ENCODE peak calls at places on chromosomes 5 and 9, in eight cellular contexts. T is GM13977, Z is GM13976, X is AG09319, A is tibial nerve, V is testis, C is neural crest cell, Y is bronchial epithelial cell. U is an unnamed sample.

GRCh38 chr5:115542076-115542475 is 2.5 kb downstream of the FEM1C start:
- DNase-seq in C (no peak), V (no peak), T (no peak), A (no peak), Z (no peak), Y (peak), X (no peak), U (no peak)

GRCh38 chr5:57302164-57302563 is 128.3 kb downstream of the GPBP1 start:
- DNase-seq in V (no peak), X (no peak), Y (peak), A (no peak), Z (no peak), C (no peak), T (no peak), U (no peak)

GRCh38 chr5:171521219-171521633 is 101.8 kb downstream of the FGF18 start:
- DNase-seq in X (peak), V (peak), A (no peak), C (no peak), Y (peak), Z (no peak), T (no peak), U (no peak)

GRCh38 chr5:139644646-139645494 is 3.3 kb upstream of the CXXC5 start:
- DNase-seq in C (no peak), Z (no peak), V (no peak), A (no peak), T (peak), Y (no peak), X (no peak), U (no peak)

GRCh38 chr5:9212605-9213004 is 333.3 kb downstream of the SEMA5A start:
- DNase-seq in Z (no peak), A (no peak), X (no peak), C (no peak), V (no peak), Y (peak), T (no peak), U (no peak)

GRCh38 chr5:56457887-56458451 is 224.8 kb upstream of the ANKRD55 start:
- DNase-seq in T (no peak), A (peak), Y (no peak), X (no peak), V (peak), C (no peak), Z (no peak), U (no peak)

GRCh38 chr9:68522126-68522525 is 18.6 kb downstream of the TMEM252 start:
- DNase-seq in Y (no peak), C (no peak), A (peak), V (no peak), X (no peak), T (no peak), Z (no peak), U (no peak)

GRCh38 chr9:136665704-136666363 is 3.1 kb downstream of the EGFL7 start:
- DNase-seq in C (no peak), X (no peak), T (peak), Z (peak), V (no peak), Y (no peak), A (no peak), U (no peak)

GRCh38 chr9:127519301-127520166 is 68.2 kb downstream of the LRSAM1 start:
- DNase-seq in Z (peak), C (no peak), X (peak), Y (peak), T (peak), V (no peak), A (no peak), U (peak)

GRCh38 chr9:15349892-15350761 is 43.1 kb upstream of the TTC39B start:
- DNase-seq in A (no peak), X (no peak), Y (peak), V (no peak), Z (no peak), T (no peak), C (no peak), U (no peak)

GRCh38 chr9:2093920-2094597 is 78.9 kb downstream of the SMARCA2 start:
- DNase-seq in C (no peak), A (no peak), V (no peak), X (no peak), Y (peak), T (no peak), Z (no peak), U (no peak)

GRCh38 chr5:143041461-143041860 is 271.3 kb downstream of the ARHGAP26 start:
- DNase-seq in Z (no peak), X (no peak), T (no peak), Y (no peak), V (no peak), C (no peak), A (no peak), U (no peak)

GRCh38 chr5:140481758-140482157 is 65.7 kb upstream of the EIF4EBP3 start:
- DNase-seq in T (no peak), Y (no peak), A (no peak), C (no peak), Z (no peak), X (peak), V (no peak), U (no peak)

GRCh38 chr9:125603478-125604021 is 103.5 kb downstream of the MAPKAP1 start:
- DNase-seq in T (no peak), C (no peak), V (no peak), X (no peak), A (no peak), Y (no peak), Z (no peak), U (no peak)

GRCh38 chr9:70578720-70579119 is 164.3 kb upstream of the KLF9 start:
- DNase-seq in Z (no peak), C (no peak), X (no peak), V (no peak), A (no peak), Y (no peak), T (no peak), U (no peak)

GRCh38 chr5:148353634-148354033 is 18.3 kb downstream of the SPINK9 start:
- DNase-seq in Z (no peak), T (no peak), X (no peak), Y (no peak), V (no peak), A (no peak), C (no peak), U (no peak)

GRCh38 chr5:115599502-115599901 is 2.8 kb downstream of the TICAM2 start:
- DNase-seq in C (no peak), X (no peak), A (no peak), V (peak), Y (no peak), T (peak), Z (peak), U (peak)

GRCh38 chr9:109232449-109232848 is 65.4 kb upstream of the FRRS1L start:
- DNase-seq in C (no peak), X (no peak), T (no peak), V (no peak), Y (peak), Z (no peak), A (no peak), U (no peak)

GRCh38 chr5:2149196-2149541 is 266.4 kb upstream of the IRX4 start:
- DNase-seq in T (no peak), X (no peak), V (no peak), Y (no peak), A (no peak), Z (no peak), C (no peak), U (no peak)

GRCh38 chr5:15885156-15885555 is 294.4 kb downstream of the MARCHF11 start:
- DNase-seq in A (peak), Y (peak), C (no peak), X (no peak), Z (no peak), T (no peak), V (no peak), U (no peak)

GRCh38 chr9:78813602-78814180 is 516.8 kb downstream of the PSAT1 start:
- DNase-seq in A (no peak), T (no peak), Z (no peak), X (no peak), V (no peak), C (no peak), Y (no peak), U (no peak)

GRCh38 chr9:107932036-107932435 is 442.5 kb upstream of the KLF4 start:
- DNase-seq in Y (peak), V (no peak), C (no peak), Z (no peak), A (no peak), T (no peak), X (no peak), U (no peak)

GRCh38 chr5:127791439-127791838 is 88.2 kb downstream of the CCDC192 start:
- DNase-seq in C (no peak), V (no peak), A (no peak), T (no peak), Z (no peak), Y (no peak), X (no peak), U (no peak)

GRCh38 chr9:126844085-126844484 is 16.4 kb upstream of the ZBTB34 start:
- DNase-seq in T (no peak), C (no peak), Z (no peak), A (no peak), X (no peak), Y (peak), V (no peak), U (no peak)

GRCh38 chr5:177553671-177554429 is 513 bp downstream of the FAM193B start:
- DNase-seq in X (no peak), Y (no peak), Z (peak), T (peak), V (no peak), C (peak), A (no peak), U (peak)

GRCh38 chr5:29701600-29701999 is 1491.9 kb upstream of the CDH6 start:
- DNase-seq in C (no peak), A (no peak), V (no peak), Z (no peak), X (no peak), Y (no peak), T (no peak), U (no peak)

GRCh38 chr9:133937120-133937519 is 55.0 kb downstream of the VAV2 start:
- DNase-seq in T (no peak), Y (no peak), C (no peak), Z (no peak), A (no peak), V (no peak), X (no peak), U (no peak)

GRCh38 chr5:15798006-15798405 is 298.0 kb downstream of the FBXL7 start:
- DNase-seq in V (peak), A (no peak), X (no peak), C (no peak), Z (no peak), Y (no peak), T (no peak), U (no peak)

GRCh38 chr5:40401965-40402364 is 277.8 kb upstream of the PTGER4 start:
- DNase-seq in V (no peak), X (no peak), Z (no peak), T (no peak), Y (peak), A (no peak), C (no peak), U (no peak)

GRCh38 chr5:53368516-53368915 is 111.9 kb upstream of the FST start:
- DNase-seq in Y (peak), C (no peak), T (no peak), V (no peak), A (no peak), X (no peak), Z (no peak), U (no peak)

GRCh38 chr5:139524932-139525585 is 36.1 kb upstream of the UBE2D2 start:
- DNase-seq in C (no peak), X (no peak), Y (no peak), T (peak), A (no peak), Z (no peak), V (no peak), U (peak)

DNA sequence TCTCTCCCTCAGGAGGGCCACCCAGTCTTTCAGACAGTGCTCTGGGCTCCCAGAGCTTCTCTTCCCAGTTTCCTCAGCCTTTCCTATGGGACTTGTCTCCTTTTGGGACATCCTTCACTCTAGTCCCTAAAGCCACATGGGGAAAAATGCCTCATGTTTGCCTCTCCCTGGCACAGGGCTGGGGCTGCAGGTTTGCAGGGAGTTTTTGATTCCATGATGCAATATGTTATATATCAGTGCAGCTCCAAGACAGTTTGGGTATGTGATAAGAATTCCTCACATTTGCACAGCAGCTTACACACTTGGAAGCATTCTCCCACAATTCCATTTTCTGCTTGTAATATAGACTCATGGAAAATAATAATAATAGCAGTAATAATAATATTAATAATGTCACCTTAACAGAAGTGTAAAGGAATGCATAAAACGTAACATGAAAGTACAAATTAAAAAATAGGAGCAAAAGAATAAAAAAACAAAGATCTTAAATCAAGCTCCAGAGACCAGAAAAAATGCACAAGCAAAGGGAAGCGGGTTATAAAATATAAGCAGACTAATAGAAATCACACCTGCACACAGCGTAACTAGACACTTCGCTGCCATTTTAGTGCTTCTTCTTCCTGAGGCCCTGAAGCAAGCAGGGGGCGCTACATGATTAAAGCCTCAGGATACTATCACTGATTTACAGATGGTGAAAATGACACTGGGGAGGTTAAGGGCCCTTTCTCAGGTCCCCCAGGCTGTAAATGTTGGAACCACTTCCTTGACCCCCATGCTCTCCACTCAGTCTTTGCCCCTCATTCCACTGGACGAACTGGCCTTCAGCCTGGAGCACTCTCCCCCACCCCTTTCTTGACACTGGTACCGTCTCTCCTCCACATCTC is 70.0 kb upstream of the IL17B start:
- DNase-seq in T (no peak), Z (no peak), V (no peak), Y (no peak), X (no peak), A (no peak), C (no peak), U (no peak)
- TF ChIP-seq CTCF in T (peak), Z (peak), V (no peak), Y (peak), X (peak), A (no peak), C (peak), U (peak)

GRCh38 chr5:956941-957729 is 51.5 kb upstream of the NKD2 start:
- DNase-seq in C (no peak), A (no peak), X (peak), V (no peak), T (peak), Z (peak), Y (no peak), U (peak)
- TF ChIP-seq CTCF in C (peak), A (no peak), X (peak), V (no peak), T (peak), Z (no peak), Y (no peak), U (no peak)

GRCh38 chr5:134561871-134562296 is 36.4 kb downstream of the JADE2 start:
- DNase-seq in C (peak), Z (no peak), A (no peak), V (peak), Y (peak), X (no peak), T (no peak), U (no peak)
- TF ChIP-seq CTCF in C (peak), Z (peak), A (no peak), V (no peak), Y (peak), X (peak), T (peak), U (peak)

GRCh38 chr5:179203248-179203647 is 142.0 kb downstream of the ADAMTS2 start:
- DNase-seq in V (no peak), T (no peak), A (no peak), C (no peak), X (no peak), Z (no peak), Y (no peak), U (no peak)
- TF ChIP-seq CTCF in V (no peak), T (no peak), A (no peak), C (no peak), X (no peak), Z (no peak), Y (no peak), U (no peak)

GRCh38 chr9:7259544-7260241 is 501.9 kb downstream of the KDM4C start:
- DNase-seq in T (no peak), A (no peak), C (no peak), V (no peak), Y (peak), Z (no peak), X (no peak), U (no peak)
- TF ChIP-seq CTCF in T (no peak), A (no peak), C (no peak), V (no peak), Y (peak), Z (no peak), X (no peak), U (no peak)